ENCODE peak calls at places on chromosome 14, in eight cellular contexts. K is LNCaP clone FGC; N is NCI-H2081; J is Calu3; E is NCI-H1694; X is trophoblast cell; V is activated naive CD4-positive, alpha-beta T cell; W is NB4. D is an unnamed sample.
A peak's percentile ranks its signal among the peaks of the same experiment; 100 is the strongest.

GRCh38 chr14:99792551-99793212 is 531 bp upstream of the EML1 start:
- DNase-seq in K (no peak), N (no peak), J (no peak), E (no peak), X (peak; percentile 53), V (no peak), W (no peak), D (no peak)

GRCh38 chr14:105393151-105393550 is 5.2 kb upstream of the TEX22 start:
- DNase-seq in K (no peak), N (no peak), J (no peak), E (no peak), X (peak; percentile 80), V (no peak), W (no peak), D (no peak)

GRCh38 chr14:45426685-45427282 is 173.8 kb upstream of the MIS18BP1 start:
- DNase-seq in K (peak; percentile 27), N (peak; percentile 81), J (peak; percentile 6), E (peak; percentile 41), X (peak; percentile 68), V (no peak), W (peak; percentile 51), D (no peak)

GRCh38 chr14:105381446-105382342 is 16.6 kb upstream of the TEX22 start:
- DNase-seq in K (no peak), N (no peak), J (no peak), E (no peak), X (no peak), V (no peak), W (no peak), D (no peak)

GRCh38 chr14:106843951-106844483 is 1317.6 kb downstream of the TMEM121 start:
- DNase-seq in K (peak; percentile 85), N (no peak), J (peak; percentile 78), E (no peak), X (peak; percentile 55), V (no peak), W (peak; percentile 75), D (peak; percentile 67)

GRCh38 chr14:105974902-105975301 is 448.5 kb downstream of the TMEM121 start:
- DNase-seq in K (no peak), N (no peak), J (peak; percentile 41), E (peak; percentile 86), X (peak; percentile 21), V (peak; percentile 45), W (peak; percentile 82), D (peak; percentile 19)

GRCh38 chr14:99517046-99517642 is 35.9 kb downstream of the CCNK start:
- DNase-seq in K (no peak), N (no peak), J (no peak), E (no peak), X (peak; percentile 36), V (no peak), W (no peak), D (no peak)

GRCh38 chr14:65446159-65446558 is 33.6 kb downstream of the FUT8 start:
- DNase-seq in K (no peak), N (peak; percentile 4), J (no peak), E (no peak), X (no peak), V (no peak), W (no peak), D (no peak)

GRCh38 chr14:68686724-68687123 is 106.1 kb downstream of the ZFP36L1 start:
- DNase-seq in K (no peak), N (no peak), J (no peak), E (no peak), X (no peak), V (no peak), W (no peak), D (no peak)

GRCh38 chr14:104239866-104240301 is 101.5 kb downstream of the KIF26A start:
- DNase-seq in K (no peak), N (no peak), J (no peak), E (no peak), X (no peak), V (no peak), W (no peak), D (no peak)

GRCh38 chr14:29671034-29671433 is 256.6 kb downstream of the PRKD1 start:
- DNase-seq in K (no peak), N (no peak), J (no peak), E (no peak), X (no peak), V (no peak), W (no peak), D (no peak)

GRCh38 chr14:37553935-37554550 is 41.0 kb downstream of the FOXA1 start:
- DNase-seq in K (no peak), N (no peak), J (no peak), E (no peak), X (no peak), V (no peak), W (no peak), D (no peak)

GRCh38 chr14:102772781-102773570 is 4.3 kb upstream of the TRAF3 start:
- DNase-seq in K (no peak), N (no peak), J (peak; percentile 27), E (no peak), X (peak; percentile 39), V (no peak), W (peak; percentile 61), D (no peak)

GRCh38 chr14:99513183-99513694 is 32.0 kb downstream of the CCNK start:
- DNase-seq in K (no peak), N (no peak), J (no peak), E (no peak), X (no peak), V (no peak), W (no peak), D (no peak)

GRCh38 chr14:81243499-81243898 is 22.7 kb upstream of the GTF2A1 start:
- DNase-seq in K (no peak), N (no peak), J (no peak), E (no peak), X (no peak), V (no peak), W (no peak), D (no peak)

GRCh38 chr14:33908540-33909223 is 42.2 kb downstream of the EGLN3 start:
- DNase-seq in K (no peak), N (no peak), J (no peak), E (no peak), X (no peak), V (no peak), W (peak; percentile 3), D (peak; percentile 47)

GRCh38 chr14:67943947-67944346 is 124.4 kb downstream of the RAD51B start:
- DNase-seq in K (no peak), N (peak; percentile 76), J (peak; percentile 75), E (peak; percentile 95), X (peak; percentile 92), V (no peak), W (peak; percentile 77), D (peak; percentile 75)

GRCh38 chr14:68512088-68512487 is 280.8 kb downstream of the ZFP36L1 start:
- DNase-seq in K (no peak), N (no peak), J (no peak), E (no peak), X (no peak), V (no peak), W (no peak), D (no peak)

GRCh38 chr14:71532790-71533189 is 399.4 kb upstream of the RGS6 start:
- DNase-seq in K (no peak), N (no peak), J (no peak), E (no peak), X (no peak), V (no peak), W (no peak), D (no peak)

GRCh38 chr14:23296012-23296777 is 6.5 kb downstream of the PPP1R3E start:
- DNase-seq in K (no peak), N (no peak), J (no peak), E (no peak), X (no peak), V (no peak), W (no peak), D (no peak)

GRCh38 chr14:66163023-66163422 is 323.1 kb upstream of the CCDC196 start:
- DNase-seq in K (no peak), N (no peak), J (no peak), E (no peak), X (no peak), V (no peak), W (no peak), D (no peak)

GRCh38 chr14:99322731-99323599 is 51.0 kb upstream of the BCL11B start:
- DNase-seq in K (no peak), N (no peak), J (no peak), E (no peak), X (no peak), V (no peak), W (no peak), D (no peak)

GRCh38 chr14:61098711-61099110 is 117.7 kb downstream of the SLC38A6 start:
- DNase-seq in K (no peak), N (no peak), J (no peak), E (no peak), X (no peak), V (no peak), W (no peak), D (no peak)

GRCh38 chr14:94285158-94285557 is 7.9 kb downstream of the SERPINA10 start:
- DNase-seq in K (no peak), N (no peak), J (no peak), E (no peak), X (no peak), V (no peak), W (no peak), D (no peak)

GRCh38 chr14:103128631-103129300 is 5.5 kb downstream of the TNFAIP2 start:
- DNase-seq in K (no peak), N (no peak), J (peak; percentile 54), E (no peak), X (peak; percentile 34), V (no peak), W (no peak), D (no peak)

GRCh38 chr14:71403673-71404072 is 496.4 kb downstream of the PCNX1 start:
- DNase-seq in K (peak; percentile 55), N (no peak), J (peak; percentile 29), E (peak; percentile 12), X (peak; percentile 23), V (no peak), W (peak; percentile 34), D (peak; percentile 14)

GRCh38 chr14:78029471-78030372 is 140.5 kb upstream of the NRXN3 start:
- DNase-seq in K (no peak), N (peak; percentile 89), J (no peak), E (no peak), X (no peak), V (no peak), W (no peak), D (no peak)

GRCh38 chr14:74963705-74964271 is 8.4 kb upstream of the PGF start:
- DNase-seq in K (no peak), N (no peak), J (no peak), E (no peak), X (no peak), V (no peak), W (no peak), D (no peak)

GRCh38 chr14:77311217-77311616 is 9.5 kb downstream of the POMT2 start:
- DNase-seq in K (no peak), N (no peak), J (no peak), E (no peak), X (no peak), V (no peak), W (peak; percentile 46), D (no peak)

GRCh38 chr14:95943699-95944098 is 67.1 kb downstream of the TUNAR start:
- DNase-seq in K (no peak), N (no peak), J (no peak), E (peak; percentile 86), X (no peak), V (no peak), W (no peak), D (no peak)

GRCh38 chr14:105088812-105089745 is 23.8 kb upstream of the GPR132 start:
- DNase-seq in K (no peak), N (no peak), J (no peak), E (peak; percentile 81), X (no peak), V (no peak), W (no peak), D (no peak)

GRCh38 chr14:55650992-55651391 is 71.0 kb downstream of the KTN1 start:
- DNase-seq in K (no peak), N (no peak), J (no peak), E (no peak), X (no peak), V (no peak), W (no peak), D (no peak)

GRCh38 chr14:36817071-36817930 is 155.6 kb downstream of the PAX9 start:
- DNase-seq in K (no peak), N (no peak), J (no peak), E (no peak), X (no peak), V (no peak), W (no peak), D (no peak)

GRCh38 chr14:96482986-96483385 is 19.2 kb upstream of the PAPOLA start:
- DNase-seq in K (no peak), N (no peak), J (no peak), E (no peak), X (no peak), V (no peak), W (no peak), D (no peak)